ENCODE peak calls at places on chromosomes 4 and X, in six cellular contexts. G is hepatocyte, A is heart left ventricle, C is brain microvascular endothelial cell, E is testis, D is neural progenitor cell. Z is an unnamed sample.
A peak's percentile ranks its signal among the peaks of the same experiment; 100 is the strongest.

GRCh38 chrX:40644821-40645358 is 2.5 kb downstream of the CXorf38 start:
- DNase-seq in G (peak; percentile 38), A (peak; percentile 62), C (peak; percentile 68), E (peak; percentile 66), D (no peak), Z (peak; percentile 57)

GRCh38 chrX:19156223-19156622 is 34.0 kb upstream of the ADGRG2 start:
- DNase-seq in G (no peak), A (no peak), C (no peak), E (no peak), D (peak; percentile 13), Z (no peak)

GRCh38 chr4:42150653-42151567 is 1.5 kb downstream of the BEND4 start:
- DNase-seq in G (peak; percentile 13), A (no peak), C (no peak), E (peak; percentile 15), D (peak; percentile 61), Z (no peak)

GRCh38 chr4:135256111-135256510 is 1054.5 kb upstream of the PABPC4L start:
- DNase-seq in G (no peak), A (no peak), C (peak; percentile 24), E (no peak), D (no peak), Z (no peak)

GRCh38 chrX:7240929-7241328 is 93.0 kb upstream of the PUDP start:
- DNase-seq in G (no peak), A (no peak), C (no peak), E (no peak), D (no peak), Z (no peak)

GRCh38 chr4:7902101-7902553 is 37.5 kb downstream of the AFAP1 start:
- DNase-seq in G (no peak), A (no peak), C (no peak), E (no peak), D (peak; percentile 11), Z (no peak)

GRCh38 chrX:31287861-31288260 is 216.0 kb upstream of the FTHL17 start:
- DNase-seq in G (no peak), A (no peak), C (no peak), E (no peak), D (no peak), Z (no peak)

GRCh38 chrX:48971325-48972213 is at the start of gene KCND1:
- DNase-seq in G (peak; percentile 38), A (peak; percentile 29), C (peak; percentile 2), E (peak; percentile 16), D (peak; percentile 59), Z (no peak)

GRCh38 chrX:155086202-155086840 is 15.0 kb downstream of the BRCC3 start:
- DNase-seq in G (peak; percentile 10), A (no peak), C (no peak), E (peak; percentile 39), D (peak; percentile 66), Z (no peak)

GRCh38 chrX:50456712-50457484 is 13.7 kb downstream of the DGKK start:
- DNase-seq in G (no peak), A (no peak), C (no peak), E (no peak), D (no peak), Z (no peak)

GRCh38 chr4:108377021-108377420 is 208.3 kb upstream of the LEF1 start:
- DNase-seq in G (no peak), A (no peak), C (no peak), E (no peak), D (no peak), Z (no peak)

GRCh38 chr4:81913427-81913878 is 441.7 kb upstream of the RASGEF1B start:
- DNase-seq in G (peak; percentile 74), A (peak; percentile 23), C (peak; percentile 24), E (peak; percentile 74), D (peak; percentile 89), Z (peak; percentile 52)

GRCh38 chr4:52751349-52751911 is at the start of gene ERVMER34-1:
- DNase-seq in G (peak; percentile 72), A (peak; percentile 48), C (peak; percentile 10), E (peak; percentile 78), D (peak; percentile 72), Z (peak; percentile 80)

GRCh38 chr4:56937262-56937661 is 29.6 kb downstream of the REST start:
- DNase-seq in G (no peak), A (no peak), C (peak; percentile 84), E (no peak), D (no peak), Z (no peak)

GRCh38 chrX:130216312-130216711 is 44.5 kb downstream of the RAB33A start:
- DNase-seq in G (no peak), A (no peak), C (peak; percentile 4), E (no peak), D (no peak), Z (no peak)

GRCh38 chr4:170374770-170375169 is 285.0 kb upstream of the AADAT start:
- DNase-seq in G (peak; percentile 49), A (no peak), C (peak; percentile 12), E (peak; percentile 38), D (peak; percentile 50), Z (no peak)

GRCh38 chrX:22056235-22056634 is 24.1 kb downstream of the PHEX start:
- DNase-seq in G (no peak), A (no peak), C (no peak), E (no peak), D (no peak), Z (no peak)

GRCh38 chrX:2767631-2768455 is 16.0 kb downstream of the XG start:
- DNase-seq in G (peak; percentile 77), A (peak; percentile 38), C (peak; percentile 19), E (no peak), D (peak; percentile 52), Z (peak; percentile 65)

GRCh38 chr4:76341063-76341462 is 34.5 kb downstream of the STBD1 start:
- DNase-seq in G (peak; percentile 60), A (no peak), C (peak; percentile 55), E (no peak), D (no peak), Z (no peak)

DNA sequence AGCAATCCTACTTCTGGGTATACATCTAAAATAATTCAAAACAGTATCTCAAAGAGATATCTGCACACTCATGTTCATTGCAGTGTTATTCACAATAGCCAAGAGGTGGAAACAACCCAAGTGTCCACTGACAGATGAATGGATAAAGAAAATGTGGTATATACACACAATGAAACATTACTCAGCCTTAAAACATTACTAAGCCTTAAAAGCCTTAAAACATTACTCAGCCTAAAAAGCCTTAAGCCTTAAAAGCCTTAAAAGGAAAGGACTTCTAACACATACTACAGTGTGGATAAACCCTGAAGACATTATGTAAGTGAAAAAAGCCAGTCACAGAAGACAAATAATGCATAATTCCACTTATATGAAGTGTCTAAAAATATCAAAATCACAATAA is 40.3 kb upstream of the TFDP3 start:
- DNase-seq in G (no peak), A (no peak), C (no peak), E (no peak), D (no peak), Z (no peak)
- H3K27ac ChIP-seq in G (no peak overlapping the region), A (no peak overlapping the region), C (no peak overlapping the region), E (no peak overlapping the region), D (no peak overlapping the region), Z (no peak overlapping the region)

GRCh38 chrX:133726211-133726630 is 259.2 kb downstream of the GPC3 start:
- DNase-seq in G (peak; percentile 9), A (no peak), C (peak; percentile 75), E (no peak), D (no peak), Z (no peak)
- TF ChIP-seq CTCF in G (no peak), A (no peak), C (no peak), E (no peak), D (no peak), Z (no peak)

DNA sequence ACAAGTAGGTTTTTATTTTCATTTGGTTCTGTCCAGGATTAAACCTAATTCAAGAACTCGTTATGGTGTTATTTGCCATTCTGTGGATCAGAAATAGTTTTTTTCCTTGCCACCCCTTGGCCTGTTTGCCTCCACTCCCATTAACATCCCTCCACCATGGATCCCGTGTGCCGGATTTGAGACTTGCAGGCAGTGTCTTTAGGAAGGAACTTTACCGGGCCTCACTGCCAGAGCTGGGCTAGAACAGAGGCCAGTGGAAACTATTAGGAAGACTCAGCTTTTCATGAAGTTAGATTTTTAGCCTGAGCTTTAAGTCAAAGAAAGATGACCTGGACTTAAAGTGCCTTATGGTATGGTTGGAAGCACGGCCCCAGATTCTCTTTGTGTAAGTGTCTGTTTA is 2.4 kb downstream of the KLHL2 start:
- DNase-seq in G (no peak), A (no peak), C (no peak), E (no peak), D (no peak), Z (no peak)
- H3K27ac ChIP-seq in G (no peak overlapping the region), A (no peak overlapping the region), C (no peak overlapping the region), E (no peak overlapping the region), D (no peak overlapping the region), Z (no peak overlapping the region)

DNA sequence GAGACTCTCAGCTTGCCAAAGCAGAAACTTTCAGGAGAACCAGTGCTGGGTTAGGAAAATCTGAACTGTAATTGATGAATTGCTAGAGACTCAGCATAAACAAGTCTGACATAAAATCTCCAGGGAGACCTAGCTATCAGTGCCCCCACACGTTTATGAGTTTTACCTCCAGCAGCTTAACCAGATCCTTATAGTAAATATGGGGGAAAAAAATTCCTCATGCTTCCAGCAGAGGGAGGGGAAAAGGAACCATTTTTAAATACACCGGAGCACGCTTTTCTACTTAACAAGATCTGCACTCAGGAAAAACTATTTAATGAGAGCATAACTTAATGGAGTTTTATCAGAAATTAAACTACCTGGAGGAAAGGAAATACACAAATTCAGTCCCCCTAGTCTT is 1040.7 kb upstream of the INTU start:
- DNase-seq in G (peak; percentile 30), A (no peak), C (no peak), E (no peak), D (no peak), Z (no peak)
- TF ChIP-seq CTCF in G (peak; percentile 41), A (no peak), C (peak; percentile 53), E (peak; percentile 44), D (peak; percentile 50), Z (peak; percentile 25)

GRCh38 chr4:143559757-143560147 is 46.2 kb downstream of the SMARCA5 start:
- DNase-seq in G (peak; percentile 10), A (no peak), C (no peak), E (no peak), D (no peak), Z (no peak)
- H3K27ac ChIP-seq in G (peak overlapping the region; percentile 87), A (no peak overlapping the region), C (no peak overlapping the region), E (no peak overlapping the region), D (no peak overlapping the region), Z (peak overlapping the region; percentile 42)